ENCODE peak calls at places on chromosomes 5 and 9, in five cellular contexts. R, W, O, X and U are unnamed samples.
A peak's percentile ranks its signal among the peaks of the same experiment; 100 is the strongest.

GRCh38 chr5:42840279-42840678 is 28.6 kb upstream of the SELENOP start:
- DNase-seq in O (no peak), R (peak; percentile 58), X (peak; percentile 44), W (peak; percentile 16), U (no peak)

GRCh38 chr5:105952875-105953274 is 1717.9 kb downstream of the EFNA5 start:
- DNase-seq in X (no peak), O (no peak), W (no peak), R (no peak), U (no peak)

GRCh38 chr9:72646061-72646460 is 124.7 kb downstream of the TMC1 start:
- DNase-seq in W (no peak), O (no peak), R (no peak), X (no peak), U (no peak)

GRCh38 chr5:146079695-146080361 is 25.5 kb downstream of the PLAC8L1 start:
- DNase-seq in R (no peak), X (no peak), O (no peak), W (no peak), U (no peak)

GRCh38 chr5:172886974-172887491 is 53.0 kb downstream of the ERGIC1 start:
- DNase-seq in O (no peak), X (peak; percentile 66), W (peak; percentile 56), R (peak; percentile 68), U (no peak)

GRCh38 chr9:76353280-76353679 is 40.9 kb downstream of the RFK start:
- DNase-seq in O (no peak), X (no peak), R (no peak), W (no peak), U (no peak)

GRCh38 chr5:83924171-83924570 is 203.5 kb upstream of the HAPLN1 start:
- DNase-seq in R (no peak), W (no peak), O (no peak), X (no peak), U (no peak)

GRCh38 chr5:151345808-151346478 is 1.4 kb downstream of the SLC36A2 start:
- DNase-seq in W (no peak), X (no peak), O (no peak), R (no peak), U (no peak)

GRCh38 chr5:157471709-157472108 is 11.7 kb downstream of the NIPAL4 start:
- DNase-seq in O (no peak), X (no peak), R (no peak), W (no peak), U (peak; percentile 82)

GRCh38 chr5:153480401-153480800 is 10.1 kb upstream of the GRIA1 start:
- DNase-seq in R (no peak), X (no peak), W (no peak), O (no peak), U (no peak)

GRCh38 chr5:139638090-139638735 is 9.9 kb upstream of the CXXC5 start:
- DNase-seq in X (peak; percentile 93), O (peak; percentile 92), R (peak; percentile 84), W (no peak), U (no peak)

GRCh38 chr5:15757103-15757502 is 257.1 kb downstream of the FBXL7 start:
- DNase-seq in X (no peak), R (no peak), O (no peak), W (no peak), U (no peak)

GRCh38 chr9:89477395-89477794 is 20.5 kb downstream of the SEMA4D start:
- DNase-seq in W (no peak), O (no peak), X (no peak), R (no peak), U (no peak)

GRCh38 chr9:36063804-36064447 is 27.2 kb downstream of the RECK start:
- DNase-seq in W (no peak), R (no peak), O (no peak), X (no peak), U (no peak)

GRCh38 chr9:96047741-96048115 is 172.2 kb downstream of the ERCC6L2 start:
- DNase-seq in O (no peak), W (no peak), R (no peak), X (no peak), U (no peak)

GRCh38 chr9:33017283-33018041 is 7.6 kb upstream of the DNAJA1 start:
- DNase-seq in W (no peak), R (no peak), X (no peak), O (no peak), U (no peak)

GRCh38 chr5:126600631-126601511 is at the start of gene PHAX:
- DNase-seq in R (peak; percentile 82), W (peak; percentile 37), O (peak; percentile 81), X (peak; percentile 73), U (peak; percentile 89)

GRCh38 chr5:178221203-178221771 is 11.3 kb downstream of the PHYKPL start:
- DNase-seq in X (no peak), W (no peak), R (no peak), O (no peak), U (no peak)

GRCh38 chr9:112443200-112443599 is 43.4 kb upstream of the KIAA1958 start:
- DNase-seq in R (no peak), W (no peak), X (no peak), O (no peak), U (peak; percentile 75)

GRCh38 chr9:134212809-134213507 is 48.6 kb upstream of the RNU6ATAC start:
- DNase-seq in X (no peak), W (no peak), R (no peak), O (no peak), U (no peak)

GRCh38 chr5:26492835-26493459 is 545.4 kb downstream of the CDH9 start:
- DNase-seq in O (no peak), R (no peak), W (no peak), X (no peak), U (no peak)

GRCh38 chr5:126720369-126720768 is 56.6 kb upstream of the LMNB1 start:
- DNase-seq in X (no peak), W (no peak), O (no peak), R (no peak), U (no peak)

GRCh38 chr5:33888582-33888981 is 3.2 kb downstream of the ADAMTS12 start:
- DNase-seq in X (no peak), W (no peak), O (no peak), R (no peak), U (no peak)

GRCh38 chr9:83707768-83708514 is at the start of gene UBQLN1:
- DNase-seq in W (peak; percentile 85), X (peak; percentile 96), O (peak; percentile 95), R (peak; percentile 95), U (peak; percentile 96)

GRCh38 chr9:14165376-14166035 is 148.4 kb downstream of the NFIB start:
- DNase-seq in O (no peak), X (no peak), R (no peak), W (no peak), U (no peak)

GRCh38 chr9:137777761-137778160 is 99.8 kb upstream of the CACNA1B start:
- DNase-seq in W (no peak), O (no peak), X (no peak), R (no peak), U (no peak)

GRCh38 chr5:87421307-87421706 is 8.6 kb upstream of the CCNH start:
- DNase-seq in X (no peak), W (no peak), R (no peak), O (no peak), U (no peak)

GRCh38 chr9:126517751-126518261 is 95.9 kb upstream of the LMX1B start:
- DNase-seq in O (no peak), X (no peak), W (no peak), R (no peak), U (no peak)

GRCh38 chr5:139064613-139065012 is 133.6 kb downstream of the SIL1 start:
- DNase-seq in R (no peak), W (no peak), X (no peak), O (no peak), U (no peak)

GRCh38 chr9:127075592-127076380 is 46.6 kb downstream of the ANGPTL2 start:
- DNase-seq in O (no peak), W (no peak), R (no peak), X (peak; percentile 4), U (no peak)

GRCh38 chr9:98316445-98317133 is 61.1 kb upstream of the TBC1D2 start:
- DNase-seq in R (no peak), X (no peak), O (no peak), W (no peak), U (no peak)

GRCh38 chr9:27943544-27943943 is 370.3 kb upstream of the C9orf72 start:
- DNase-seq in O (no peak), W (no peak), X (no peak), R (no peak), U (no peak)

GRCh38 chr5:148785223-148785622 is 41.2 kb upstream of the ADRB2 start:
- DNase-seq in W (no peak), O (no peak), X (no peak), R (no peak), U (no peak)

GRCh38 chr9:136719212-136719880 is 7.0 kb downstream of the DIPK1B start:
- DNase-seq in R (no peak), W (no peak), O (no peak), X (no peak), U (peak; percentile 54)

GRCh38 chr9:114091711-114092110 is 7.4 kb downstream of the KIF12 start:
- DNase-seq in R (no peak), O (no peak), X (no peak), W (no peak), U (no peak)

GRCh38 chr5:58411372-58411771 is 48.5 kb downstream of the PLK2 start:
- DNase-seq in R (no peak), O (no peak), W (no peak), X (no peak), U (no peak)
- H3K27ac ChIP-seq in R (no peak overlapping the region), O (no peak overlapping the region), W (no peak overlapping the region), X (no peak overlapping the region), U (no peak overlapping the region)

DNA sequence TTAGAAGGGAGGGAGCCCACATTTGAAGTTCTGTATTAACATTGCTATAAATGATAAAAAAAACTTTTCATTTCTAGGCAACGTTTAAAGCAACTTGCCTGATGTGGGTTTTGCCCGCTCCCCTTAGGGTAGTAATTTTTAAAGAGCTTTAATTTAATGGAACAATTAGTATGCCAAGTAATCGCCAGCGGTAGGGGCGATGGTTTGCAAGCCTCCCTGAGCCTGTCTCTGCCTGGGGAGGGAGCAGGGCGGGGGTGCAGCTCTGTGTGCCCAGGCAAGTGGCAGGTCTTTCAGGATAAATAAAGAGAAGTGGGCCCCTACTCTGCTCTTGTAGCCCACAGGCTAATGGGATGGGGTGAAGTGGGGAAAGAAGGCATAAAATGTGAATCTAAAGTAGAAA is 13.8 kb upstream of the TGFBI start:
- DNase-seq in O (no peak), R (no peak), X (no peak), W (no peak), U (no peak)
- H3K27ac ChIP-seq in O (no peak overlapping the region), R (no peak overlapping the region), X (no peak overlapping the region), W (no peak overlapping the region), U (no peak overlapping the region)

GRCh38 chr5:168771698-168772097 is 192.5 kb upstream of the PANK3 start:
- DNase-seq in W (no peak), R (no peak), O (no peak), X (no peak), U (no peak)

GRCh38 chr5:168772466-168772961 is 193.3 kb upstream of the PANK3 start:
- DNase-seq in O (no peak), R (no peak), X (no peak), W (no peak), U (no peak)

GRCh38 chr5:168770996-168771395 is 191.8 kb upstream of the PANK3 start:
- DNase-seq in O (no peak), R (no peak), W (no peak), X (no peak), U (no peak)

GRCh38 chr5:168776023-168776422 is 196.9 kb upstream of the PANK3 start:
- DNase-seq in R (no peak), X (no peak), O (no peak), W (no peak), U (no peak)

GRCh38 chr5:168773231-168773630 is 194.1 kb upstream of the PANK3 start:
- DNase-seq in X (no peak), R (no peak), O (no peak), W (no peak), U (no peak)
- H3K27ac ChIP-seq in X (no peak overlapping the region), R (no peak overlapping the region), O (no peak overlapping the region), W (no peak overlapping the region), U (no peak overlapping the region)

GRCh38 chr9:22210936-22211335 is 201.8 kb upstream of the CDKN2B start:
- DNase-seq in X (no peak), W (no peak), O (no peak), R (no peak), U (no peak)
- H3K27ac ChIP-seq in X (no peak overlapping the region), W (no peak overlapping the region), O (no peak overlapping the region), R (no peak overlapping the region), U (no peak overlapping the region)